ENCODE peak calls at places on chromosomes 16 and 17, in four cellular contexts. One of them, this sample, is unnamed.

GRCh38 chr17:65553646-65554567 is 7.5 kb downstream of the AXIN2 start:
- DNase-seq in neural progenitor cell: peak
- DNase-seq in colonic mucosa: peak
- DNase-seq in pancreas: no peak
- DNase-seq in this sample: no peak

GRCh38 chr17:17164676-17165075 is 41.5 kb downstream of the PLD6 start:
- DNase-seq in neural progenitor cell: no peak
- DNase-seq in colonic mucosa: no peak
- DNase-seq in pancreas: no peak
- DNase-seq in this sample: no peak

GRCh38 chr16:23920899-23921298 is 85.1 kb downstream of the PRKCB start:
- DNase-seq in neural progenitor cell: no peak
- DNase-seq in colonic mucosa: no peak
- DNase-seq in pancreas: no peak
- DNase-seq in this sample: no peak

GRCh38 chr17:75645889-75646625 is 12.8 kb downstream of the SMIM5 start:
- DNase-seq in neural progenitor cell: no peak
- DNase-seq in colonic mucosa: peak
- DNase-seq in pancreas: peak
- DNase-seq in this sample: no peak

GRCh38 chr16:12902511-12903324 is 1.3 kb downstream of the SHISA9 start:
- DNase-seq in neural progenitor cell: peak
- DNase-seq in colonic mucosa: no peak
- DNase-seq in pancreas: no peak
- DNase-seq in this sample: no peak

GRCh38 chr17:524570-524969 is 172.0 kb upstream of the RPH3AL start:
- DNase-seq in neural progenitor cell: no peak
- DNase-seq in colonic mucosa: no peak
- DNase-seq in pancreas: no peak
- DNase-seq in this sample: no peak

GRCh38 chr17:69947027-69947759 is 127.8 kb upstream of the KCNJ16 start:
- DNase-seq in neural progenitor cell: no peak
- DNase-seq in colonic mucosa: no peak
- DNase-seq in pancreas: no peak
- DNase-seq in this sample: no peak

GRCh38 chr17:12231027-12231682 is 210.5 kb downstream of the MAP2K4 start:
- DNase-seq in neural progenitor cell: no peak
- DNase-seq in colonic mucosa: no peak
- DNase-seq in pancreas: no peak
- DNase-seq in this sample: peak

GRCh38 chr16:50067290-50067853 is 1.6 kb downstream of the HEATR3 start:
- DNase-seq in neural progenitor cell: peak
- DNase-seq in colonic mucosa: peak
- DNase-seq in pancreas: no peak
- DNase-seq in this sample: peak

GRCh38 chr17:76394166-76394565 is 9.8 kb downstream of the SPHK1 start:
- DNase-seq in neural progenitor cell: no peak
- DNase-seq in colonic mucosa: no peak
- DNase-seq in pancreas: no peak
- DNase-seq in this sample: no peak

GRCh38 chr17:4540224-4541040 is 14.8 kb downstream of the MYBBP1A start:
- DNase-seq in neural progenitor cell: no peak
- DNase-seq in colonic mucosa: no peak
- DNase-seq in pancreas: no peak
- DNase-seq in this sample: no peak
- TF ChIP-seq CTCF in neural progenitor cell: no peak
- TF ChIP-seq CTCF in colonic mucosa: no peak
- TF ChIP-seq CTCF in pancreas: no peak
- TF ChIP-seq CTCF in this sample: peak

GRCh38 chr17:4786516-4786915 is 352 bp upstream of the VMO1 start:
- DNase-seq in neural progenitor cell: no peak
- DNase-seq in colonic mucosa: no peak
- DNase-seq in pancreas: no peak
- DNase-seq in this sample: no peak
- TF ChIP-seq CTCF in neural progenitor cell: no peak
- TF ChIP-seq CTCF in colonic mucosa: no peak
- TF ChIP-seq CTCF in pancreas: no peak
- TF ChIP-seq CTCF in this sample: no peak

GRCh38 chr17:2331303-2331702 is 5.0 kb downstream of the TSR1 start:
- DNase-seq in neural progenitor cell: no peak
- DNase-seq in colonic mucosa: no peak
- DNase-seq in pancreas: no peak
- DNase-seq in this sample: no peak
- TF ChIP-seq CTCF in neural progenitor cell: no peak
- TF ChIP-seq CTCF in colonic mucosa: no peak
- TF ChIP-seq CTCF in pancreas: no peak
- TF ChIP-seq CTCF in this sample: no peak

DNA sequence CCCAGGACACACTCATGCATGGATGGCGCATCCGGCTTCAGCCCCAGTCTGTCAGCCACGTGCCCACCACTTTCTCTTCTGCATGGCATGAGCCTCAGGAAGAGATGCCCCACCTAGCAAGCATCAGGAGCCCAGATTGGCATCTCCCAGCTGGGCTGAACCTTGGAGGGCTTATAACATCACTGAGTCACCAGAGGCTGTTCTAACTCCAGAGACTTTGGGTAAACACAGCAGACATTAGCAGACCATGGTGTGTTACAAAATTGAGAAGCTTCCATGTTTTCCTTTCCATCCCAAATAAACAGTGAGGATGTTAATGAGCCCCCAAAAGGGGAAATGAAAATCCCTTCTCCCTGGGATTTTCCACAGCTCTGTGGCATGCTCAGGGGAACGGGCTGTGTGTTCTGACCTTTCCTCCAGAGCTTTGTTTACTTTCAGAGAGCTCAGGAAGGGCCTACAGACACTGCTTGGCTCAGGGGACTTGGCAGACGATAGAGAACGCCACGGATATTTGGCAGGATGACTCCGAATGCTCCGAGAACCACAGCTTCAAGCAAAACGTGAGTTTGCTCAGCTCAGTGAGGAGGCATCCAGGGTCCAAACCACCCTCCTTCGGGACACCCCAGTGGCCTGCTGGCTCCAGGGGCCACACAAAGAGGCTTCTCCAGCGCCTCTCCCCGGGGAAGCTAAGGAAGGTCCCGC is 16.5 kb downstream of the GLP2R start:
- DNase-seq in neural progenitor cell: no peak
- DNase-seq in colonic mucosa: peak
- DNase-seq in pancreas: no peak
- DNase-seq in this sample: peak
- TF ChIP-seq CTCF in neural progenitor cell: no peak
- TF ChIP-seq CTCF in colonic mucosa: no peak
- TF ChIP-seq CTCF in pancreas: no peak
- TF ChIP-seq CTCF in this sample: no peak

This sample was measured in HFFc6.